ENCODE peak calls at places on chromosome 22, in ten cellular contexts. One of them, this sample, is unnamed. For H3K4me1, the result is how much of the 10 kb centered on the place peaks cover.

GRCh38 chr22:35995772-35996171 is 32.9 kb downstream of the RBFOX2 start:
- DNase-seq in uterus: peak
- DNase-seq in neuronal stem cell: no peak
- DNase-seq in CD4-positive, alpha-beta memory T cell: no peak
- DNase-seq in Peyer's patch: no peak
- DNase-seq in mammary epithelial cell: peak
- DNase-seq in H9: no peak
- DNase-seq in right cardiac atrium: peak
- DNase-seq in A549: no peak
- DNase-seq in GM23248: peak
- DNase-seq in this sample: peak

GRCh38 chr22:35981900-35982299 is 46.7 kb downstream of the RBFOX2 start:
- DNase-seq in mammary epithelial cell: no peak
- DNase-seq in GM23248: no peak
- DNase-seq in right cardiac atrium: no peak
- DNase-seq in CD4-positive, alpha-beta memory T cell: no peak
- DNase-seq in uterus: no peak
- DNase-seq in A549: no peak
- DNase-seq in H9: no peak
- DNase-seq in neuronal stem cell: no peak
- DNase-seq in Peyer's patch: no peak
- DNase-seq in this sample: no peak

GRCh38 chr22:45242778-45243191 is 2.1 kb upstream of the KIAA0930 start:
- DNase-seq in uterus: no peak
- DNase-seq in GM23248: no peak
- DNase-seq in neuronal stem cell: no peak
- DNase-seq in mammary epithelial cell: no peak
- DNase-seq in CD4-positive, alpha-beta memory T cell: no peak
- DNase-seq in A549: peak
- DNase-seq in right cardiac atrium: no peak
- DNase-seq in H9: no peak
- DNase-seq in Peyer's patch: no peak
- DNase-seq in this sample: no peak

GRCh38 chr22:19579880-19580279 is 55.7 kb upstream of the CLDN5 start:
- DNase-seq in GM23248: no peak
- DNase-seq in H9: no peak
- DNase-seq in uterus: peak
- DNase-seq in CD4-positive, alpha-beta memory T cell: peak
- DNase-seq in A549: no peak
- DNase-seq in neuronal stem cell: no peak
- DNase-seq in mammary epithelial cell: no peak
- DNase-seq in right cardiac atrium: no peak
- DNase-seq in Peyer's patch: no peak
- DNase-seq in this sample: no peak

GRCh38 chr22:24857576-24857975 is 51.6 kb downstream of the SGSM1 start:
- DNase-seq in GM23248: no peak
- DNase-seq in H9: no peak
- DNase-seq in CD4-positive, alpha-beta memory T cell: no peak
- DNase-seq in A549: no peak
- DNase-seq in neuronal stem cell: no peak
- DNase-seq in uterus: no peak
- DNase-seq in right cardiac atrium: no peak
- DNase-seq in mammary epithelial cell: no peak
- DNase-seq in Peyer's patch: no peak
- DNase-seq in this sample: no peak

GRCh38 chr22:31923166-31923565 is 21.2 kb upstream of the YWHAH start:
- DNase-seq in neuronal stem cell: no peak
- DNase-seq in H9: no peak
- DNase-seq in mammary epithelial cell: no peak
- DNase-seq in CD4-positive, alpha-beta memory T cell: no peak
- DNase-seq in right cardiac atrium: peak
- DNase-seq in Peyer's patch: no peak
- DNase-seq in A549: no peak
- DNase-seq in uterus: no peak
- DNase-seq in GM23248: no peak
- DNase-seq in this sample: peak

GRCh38 chr22:17612057-17612456 is 16.5 kb downstream of the ATP6V1E1 start:
- DNase-seq in GM23248: peak
- DNase-seq in right cardiac atrium: no peak
- DNase-seq in Peyer's patch: no peak
- DNase-seq in H9: no peak
- DNase-seq in mammary epithelial cell: no peak
- DNase-seq in neuronal stem cell: no peak
- DNase-seq in CD4-positive, alpha-beta memory T cell: no peak
- DNase-seq in uterus: no peak
- DNase-seq in A549: no peak
- DNase-seq in this sample: no peak

GRCh38 chr22:22951035-22951434 is 63.4 kb downstream of the IGLL5 start:
- DNase-seq in mammary epithelial cell: no peak
- DNase-seq in neuronal stem cell: no peak
- DNase-seq in GM23248: no peak
- DNase-seq in CD4-positive, alpha-beta memory T cell: no peak
- DNase-seq in right cardiac atrium: no peak
- DNase-seq in uterus: no peak
- DNase-seq in Peyer's patch: no peak
- DNase-seq in A549: no peak
- DNase-seq in H9: no peak
- DNase-seq in this sample: no peak

GRCh38 chr22:17272511-17272991 is 53.3 kb upstream of the ADA2 start:
- DNase-seq in GM23248: no peak
- DNase-seq in neuronal stem cell: no peak
- DNase-seq in CD4-positive, alpha-beta memory T cell: no peak
- DNase-seq in mammary epithelial cell: no peak
- DNase-seq in right cardiac atrium: no peak
- DNase-seq in H9: peak
- DNase-seq in A549: no peak
- DNase-seq in Peyer's patch: no peak
- DNase-seq in uterus: no peak
- DNase-seq in this sample: no peak

GRCh38 chr22:32417906-32418305 is 5.9 kb upstream of the RTCB start:
- DNase-seq in CD4-positive, alpha-beta memory T cell: no peak
- DNase-seq in uterus: no peak
- DNase-seq in H9: no peak
- DNase-seq in Peyer's patch: no peak
- DNase-seq in A549: no peak
- DNase-seq in neuronal stem cell: no peak
- DNase-seq in mammary epithelial cell: no peak
- DNase-seq in GM23248: no peak
- DNase-seq in right cardiac atrium: no peak
- DNase-seq in this sample: no peak

GRCh38 chr22:32311551-32312071 is 46.1 kb upstream of the RFPL3 start:
- DNase-seq in neuronal stem cell: no peak
- DNase-seq in H9: no peak
- DNase-seq in CD4-positive, alpha-beta memory T cell: no peak
- DNase-seq in uterus: no peak
- DNase-seq in GM23248: no peak
- DNase-seq in mammary epithelial cell: no peak
- DNase-seq in right cardiac atrium: no peak
- DNase-seq in A549: no peak
- DNase-seq in Peyer's patch: no peak
- DNase-seq in this sample: no peak

GRCh38 chr22:32066820-32067219 is 23.8 kb downstream of the SLC5A1 start:
- DNase-seq in A549: no peak
- DNase-seq in CD4-positive, alpha-beta memory T cell: no peak
- DNase-seq in neuronal stem cell: no peak
- DNase-seq in H9: no peak
- DNase-seq in right cardiac atrium: no peak
- DNase-seq in Peyer's patch: no peak
- DNase-seq in mammary epithelial cell: no peak
- DNase-seq in uterus: no peak
- DNase-seq in GM23248: no peak
- DNase-seq in this sample: no peak

GRCh38 chr22:28047740-28048139 is 128.7 kb upstream of the PITPNB start:
- DNase-seq in Peyer's patch: no peak
- DNase-seq in right cardiac atrium: no peak
- DNase-seq in mammary epithelial cell: no peak
- DNase-seq in neuronal stem cell: no peak
- DNase-seq in CD4-positive, alpha-beta memory T cell: no peak
- DNase-seq in H9: no peak
- DNase-seq in uterus: no peak
- DNase-seq in A549: no peak
- DNase-seq in GM23248: no peak
- DNase-seq in this sample: no peak

GRCh38 chr22:28044546-28045173 is 125.6 kb upstream of the PITPNB start:
- DNase-seq in H9: no peak
- DNase-seq in right cardiac atrium: no peak
- DNase-seq in uterus: no peak
- DNase-seq in Peyer's patch: no peak
- DNase-seq in A549: no peak
- DNase-seq in neuronal stem cell: no peak
- DNase-seq in GM23248: no peak
- DNase-seq in CD4-positive, alpha-beta memory T cell: no peak
- DNase-seq in mammary epithelial cell: no peak
- DNase-seq in this sample: no peak

GRCh38 chr22:28048529-28048928 is 129.5 kb upstream of the PITPNB start:
- DNase-seq in A549: no peak
- DNase-seq in GM23248: no peak
- DNase-seq in uterus: no peak
- DNase-seq in CD4-positive, alpha-beta memory T cell: no peak
- DNase-seq in Peyer's patch: no peak
- DNase-seq in mammary epithelial cell: no peak
- DNase-seq in right cardiac atrium: no peak
- DNase-seq in neuronal stem cell: no peak
- DNase-seq in H9: no peak
- DNase-seq in this sample: no peak

GRCh38 chr22:28043269-28043668 is 124.2 kb upstream of the PITPNB start:
- DNase-seq in neuronal stem cell: no peak
- DNase-seq in uterus: no peak
- DNase-seq in CD4-positive, alpha-beta memory T cell: no peak
- DNase-seq in H9: no peak
- DNase-seq in right cardiac atrium: no peak
- DNase-seq in A549: no peak
- DNase-seq in Peyer's patch: no peak
- DNase-seq in mammary epithelial cell: no peak
- DNase-seq in GM23248: no peak
- DNase-seq in this sample: no peak
- H3K27ac ChIP-seq in neuronal stem cell: no peak
- H3K27ac ChIP-seq in uterus: no peak
- H3K27ac ChIP-seq in CD4-positive, alpha-beta memory T cell: no peak
- H3K27ac ChIP-seq in H9: no peak
- H3K27ac ChIP-seq in right cardiac atrium: no peak
- H3K27ac ChIP-seq in A549: no peak
- H3K27ac ChIP-seq in Peyer's patch: no peak
- H3K27ac ChIP-seq in mammary epithelial cell: no peak
- H3K27ac ChIP-seq in GM23248: no peak
- H3K27ac ChIP-seq in this sample: no peak

GRCh38 chr22:47474895-47475294 is 712.4 kb downstream of the TBC1D22A start:
- DNase-seq in Peyer's patch: no peak
- DNase-seq in CD4-positive, alpha-beta memory T cell: no peak
- DNase-seq in GM23248: no peak
- DNase-seq in right cardiac atrium: no peak
- DNase-seq in H9: no peak
- DNase-seq in uterus: no peak
- DNase-seq in A549: no peak
- DNase-seq in mammary epithelial cell: no peak
- DNase-seq in neuronal stem cell: no peak
- DNase-seq in this sample: no peak

GRCh38 chr22:47476226-47476625 is 713.8 kb downstream of the TBC1D22A start:
- DNase-seq in mammary epithelial cell: no peak
- DNase-seq in Peyer's patch: no peak
- DNase-seq in right cardiac atrium: no peak
- DNase-seq in A549: no peak
- DNase-seq in neuronal stem cell: no peak
- DNase-seq in uterus: no peak
- DNase-seq in GM23248: no peak
- DNase-seq in H9: no peak
- DNase-seq in CD4-positive, alpha-beta memory T cell: no peak
- DNase-seq in this sample: no peak

GRCh38 chr22:47472636-47473035 is 710.2 kb downstream of the TBC1D22A start:
- DNase-seq in H9: no peak
- DNase-seq in neuronal stem cell: no peak
- DNase-seq in mammary epithelial cell: no peak
- DNase-seq in Peyer's patch: no peak
- DNase-seq in uterus: no peak
- DNase-seq in CD4-positive, alpha-beta memory T cell: no peak
- DNase-seq in A549: no peak
- DNase-seq in right cardiac atrium: no peak
- DNase-seq in GM23248: no peak
- DNase-seq in this sample: no peak

DNA sequence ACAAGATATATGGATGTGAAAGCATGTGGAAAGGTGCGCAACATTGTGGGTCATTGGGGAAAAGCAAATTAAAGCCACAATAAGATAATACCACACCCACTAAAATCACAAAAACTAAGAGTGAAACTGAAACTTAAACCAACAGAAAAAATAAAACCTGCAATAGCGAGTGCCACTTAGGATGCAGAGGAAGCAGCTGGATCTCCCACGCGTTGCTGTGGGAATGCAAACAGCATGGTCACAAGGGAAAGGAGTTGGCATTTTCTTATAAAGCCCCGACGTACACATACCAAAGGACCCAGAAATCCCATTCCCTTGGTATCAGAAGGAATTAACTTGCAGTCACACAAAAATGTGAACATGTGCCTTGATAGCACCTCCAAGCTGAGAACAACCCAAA is 712.0 kb downstream of the TBC1D22A start:
- DNase-seq in H9: no peak
- DNase-seq in uterus: no peak
- DNase-seq in neuronal stem cell: no peak
- DNase-seq in A549: no peak
- DNase-seq in Peyer's patch: no peak
- DNase-seq in CD4-positive, alpha-beta memory T cell: no peak
- DNase-seq in right cardiac atrium: no peak
- DNase-seq in mammary epithelial cell: no peak
- DNase-seq in GM23248: no peak
- DNase-seq in this sample: no peak
- H3K4me1 ChIP-seq in H9: under half
- H3K4me1 ChIP-seq in uterus: under half
- H3K4me1 ChIP-seq in neuronal stem cell: under half
- H3K4me1 ChIP-seq in A549: under half
- H3K4me1 ChIP-seq in Peyer's patch: under half
- H3K4me1 ChIP-seq in CD4-positive, alpha-beta memory T cell: under half
- H3K4me1 ChIP-seq in right cardiac atrium: under half
- H3K4me1 ChIP-seq in mammary epithelial cell: under half
- H3K4me1 ChIP-seq in GM23248: under half
- H3K4me1 ChIP-seq in this sample: under half

DNA sequence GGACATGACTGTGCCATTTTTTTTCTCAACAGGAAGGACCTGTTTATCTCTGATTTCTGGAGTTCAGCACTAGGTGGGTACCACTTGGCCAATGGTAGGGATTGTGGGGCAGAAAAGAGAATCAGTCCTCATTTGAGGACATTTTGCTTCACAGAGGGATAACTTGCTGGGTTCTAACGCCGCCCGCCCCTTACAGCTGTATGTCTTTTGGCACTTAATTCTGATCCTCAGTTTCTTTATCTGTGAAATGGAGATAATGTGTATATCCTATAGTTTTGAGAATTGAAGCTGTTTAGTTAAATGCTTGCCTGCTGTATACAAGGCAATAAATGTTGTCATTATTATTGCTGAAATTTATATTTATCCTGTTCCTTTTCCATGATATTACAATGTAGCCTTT is 2.3 kb downstream of the SRRD start:
- DNase-seq in H9: no peak
- DNase-seq in mammary epithelial cell: no peak
- DNase-seq in GM23248: no peak
- DNase-seq in A549: no peak
- DNase-seq in CD4-positive, alpha-beta memory T cell: no peak
- DNase-seq in uterus: no peak
- DNase-seq in Peyer's patch: no peak
- DNase-seq in right cardiac atrium: no peak
- DNase-seq in neuronal stem cell: no peak
- DNase-seq in this sample: no peak
- H3K27ac ChIP-seq in H9: no peak
- H3K27ac ChIP-seq in mammary epithelial cell: no peak
- H3K27ac ChIP-seq in GM23248: no peak
- H3K27ac ChIP-seq in A549: no peak
- H3K27ac ChIP-seq in CD4-positive, alpha-beta memory T cell: no peak
- H3K27ac ChIP-seq in uterus: no peak
- H3K27ac ChIP-seq in Peyer's patch: no peak
- H3K27ac ChIP-seq in right cardiac atrium: no peak
- H3K27ac ChIP-seq in neuronal stem cell: no peak
- H3K27ac ChIP-seq in this sample: no peak

GRCh38 chr22:50545522-50546325 is at the start of gene KLHDC7B:
- DNase-seq in neuronal stem cell: no peak
- DNase-seq in A549: no peak
- DNase-seq in CD4-positive, alpha-beta memory T cell: no peak
- DNase-seq in GM23248: no peak
- DNase-seq in mammary epithelial cell: no peak
- DNase-seq in right cardiac atrium: no peak
- DNase-seq in Peyer's patch: no peak
- DNase-seq in H9: no peak
- DNase-seq in uterus: no peak
- DNase-seq in this sample: no peak
- H3K4me1 ChIP-seq in neuronal stem cell: under half
- H3K4me1 ChIP-seq in A549: under half
- H3K4me1 ChIP-seq in CD4-positive, alpha-beta memory T cell: half or more
- H3K4me1 ChIP-seq in GM23248: under half
- H3K4me1 ChIP-seq in mammary epithelial cell: under half
- H3K4me1 ChIP-seq in right cardiac atrium: under half
- H3K4me1 ChIP-seq in Peyer's patch: under half
- H3K4me1 ChIP-seq in H9: under half
- H3K4me1 ChIP-seq in uterus: under half
- H3K4me1 ChIP-seq in this sample: under half

This sample was measured in tibial artery.